ENCODE peak calls at places on chromosomes 6 and 20, in six cellular contexts. B, K, H, M, G and P are unnamed samples.

GRCh38 chr6:11965499-11965898 is 46.6 kb upstream of the HIVEP1 start:
- DNase-seq in B (no peak), H (no peak), M (no peak), G (no peak), K (no peak), P (no peak)

GRCh38 chr6:22828179-22829062 is 259.1 kb downstream of the HDGFL1 start:
- DNase-seq in K (peak), G (peak), H (no peak), B (no peak), M (peak), P (peak)

GRCh38 chr20:38222231-38222922 is 38.2 kb downstream of the KIAA1755 start:
- DNase-seq in M (peak), K (peak), B (peak), H (peak), G (peak), P (peak)

GRCh38 chr20:63235399-63235983 is at the start of gene BIRC7:
- DNase-seq in H (no peak), K (no peak), M (no peak), B (no peak), G (no peak), P (no peak)

GRCh38 chr6:27078734-27079357 is 168.7 kb upstream of the PRSS16 start:
- DNase-seq in G (peak), H (peak), M (peak), K (peak), B (no peak), P (peak)

GRCh38 chr20:59064214-59064722 is 21.7 kb upstream of the PRELID3B start:
- DNase-seq in G (no peak), K (no peak), H (no peak), B (no peak), M (no peak), P (no peak)

GRCh38 chr6:115717062-115717461 is 343.6 kb downstream of the FRK start:
- DNase-seq in H (no peak), B (no peak), M (no peak), K (no peak), G (no peak), P (no peak)

GRCh38 chr6:43268348-43268685 is 25.0 kb downstream of the TTBK1 start:
- DNase-seq in M (peak), H (no peak), G (no peak), B (no peak), K (no peak), P (peak)

GRCh38 chr20:36543187-36544133 is 2.1 kb downstream of the MYL9 start:
- DNase-seq in B (no peak), M (peak), H (no peak), K (peak), G (no peak), P (peak)

GRCh38 chr20:21615617-21616080 is 89.8 kb upstream of the PAX1 start:
- DNase-seq in K (peak), M (peak), H (no peak), G (peak), B (no peak), P (peak)

GRCh38 chr6:167547751-167548150 is 222.9 kb downstream of the TTLL2 start:
- DNase-seq in G (no peak), H (no peak), B (no peak), M (no peak), K (no peak), P (no peak)

GRCh38 chr6:107977283-107977682 is 19.3 kb upstream of the SEC63 start:
- DNase-seq in B (no peak), H (no peak), K (peak), M (no peak), G (peak), P (no peak)

GRCh38 chr6:46491789-46492547 is 719 bp upstream of the RCAN2 start:
- DNase-seq in G (peak), H (no peak), K (no peak), M (peak), B (no peak), P (peak)

GRCh38 chr20:52998268-52998667 is 26.1 kb downstream of the TSHZ2 start:
- DNase-seq in G (no peak), H (no peak), K (no peak), M (no peak), B (no peak), P (no peak)

GRCh38 chr6:91781946-91782345 is 1195.1 kb upstream of the MAP3K7 start:
- DNase-seq in B (no peak), H (no peak), M (no peak), G (no peak), K (no peak), P (no peak)